ENCODE peak calls at places on chromosome 2, in seven cellular contexts. F is IMR-90, S is ovary, Y is breast epithelium, X is upper lobe of right lung, R is right lobe of liver, C is Panc1. U is an unnamed sample.

GRCh38 chr2:119247844-119248271 is 24.2 kb downstream of the STEAP3 start:
- DNase-seq in F (no peak), S (no peak), Y (no peak), X (peak; percentile 52), R (no peak), C (no peak), U (no peak)

GRCh38 chr2:25401307-25402021 is 59.7 kb upstream of the DNMT3A start:
- DNase-seq in F (no peak), S (no peak), Y (no peak), X (no peak), R (no peak), C (no peak), U (no peak)

GRCh38 chr2:172248381-172249173 is 145.9 kb upstream of the DLX2 start:
- DNase-seq in F (peak; percentile 63), S (no peak), Y (no peak), X (no peak), R (no peak), C (no peak), U (no peak)

GRCh38 chr2:192000196-192000990 is 153.5 kb upstream of the CAVIN2 start:
- DNase-seq in F (no peak), S (no peak), Y (no peak), X (no peak), R (no peak), C (no peak), U (no peak)

GRCh38 chr2:40103163-40103562 is 324.1 kb upstream of the THUMPD2 start:
- DNase-seq in F (peak; percentile 77), S (no peak), Y (no peak), X (no peak), R (no peak), C (no peak), U (no peak)

GRCh38 chr2:45681675-45682074 is 30.2 kb downstream of the PRKCE start:
- DNase-seq in F (peak; percentile 88), S (no peak), Y (no peak), X (no peak), R (peak; percentile 35), C (peak; percentile 86), U (peak; percentile 74)

GRCh38 chr2:60400462-60400861 is 153.0 kb downstream of the BCL11A start:
- DNase-seq in F (no peak), S (no peak), Y (no peak), X (no peak), R (no peak), C (no peak), U (no peak)

GRCh38 chr2:196244966-196245365 is 73.6 kb upstream of the STK17B start:
- DNase-seq in F (peak; percentile 60), S (no peak), Y (no peak), X (no peak), R (no peak), C (no peak), U (no peak)

GRCh38 chr2:191200910-191201309 is 44.3 kb upstream of the MYO1B start:
- DNase-seq in F (no peak), S (no peak), Y (no peak), X (no peak), R (no peak), C (no peak), U (no peak)

GRCh38 chr2:101305492-101306123 is 2.9 kb downstream of the RNF149 start:
- DNase-seq in F (peak; percentile 74), S (no peak), Y (no peak), X (no peak), R (no peak), C (no peak), U (no peak)

GRCh38 chr2:161915121-161915520 is 158.9 kb downstream of the DPP4 start:
- DNase-seq in F (no peak), S (no peak), Y (no peak), X (no peak), R (no peak), C (no peak), U (no peak)

GRCh38 chr2:234967874-234968208 is 16.0 kb downstream of the SH3BP4 start:
- DNase-seq in F (no peak), S (peak; percentile 8), Y (no peak), X (no peak), R (no peak), C (no peak), U (no peak)

GRCh38 chr2:96506907-96507240 is 1.7 kb upstream of the NEURL3 start:
- DNase-seq in F (no peak), S (no peak), Y (peak; percentile 3), X (no peak), R (no peak), C (no peak), U (no peak)

GRCh38 chr2:40428434-40428833 is 23.5 kb downstream of the SLC8A1 start:
- DNase-seq in F (peak; percentile 12), S (no peak), Y (no peak), X (no peak), R (no peak), C (no peak), U (no peak)

GRCh38 chr2:174403628-174404027 is 8.1 kb downstream of the SCRN3 start:
- DNase-seq in F (no peak), S (no peak), Y (no peak), X (no peak), R (no peak), C (no peak), U (no peak)

GRCh38 chr2:202406445-202406967 is 30.4 kb downstream of the BMPR2 start:
- DNase-seq in F (no peak), S (no peak), Y (no peak), X (no peak), R (no peak), C (no peak), U (no peak)

GRCh38 chr2:128636802-128637147 is 318.1 kb upstream of the HS6ST1 start:
- DNase-seq in F (no peak), S (no peak), Y (peak; percentile 17), X (peak; percentile 31), R (no peak), C (no peak), U (no peak)

GRCh38 chr2:47274054-47274779 is 119.1 kb upstream of the STPG4 start:
- DNase-seq in F (peak; percentile 94), S (no peak), Y (no peak), X (no peak), R (no peak), C (no peak), U (no peak)

GRCh38 chr2:221389909-221390308 is 182.2 kb downstream of the EPHA4 start:
- DNase-seq in F (no peak), S (no peak), Y (no peak), X (no peak), R (no peak), C (no peak), U (no peak)

GRCh38 chr2:39380525-39381150 is 56.4 kb downstream of the MAP4K3 start:
- DNase-seq in F (peak; percentile 45), S (no peak), Y (no peak), X (no peak), R (no peak), C (no peak), U (no peak)

GRCh38 chr2:147165682-147166081 is 679.1 kb upstream of the ACVR2A start:
- DNase-seq in F (no peak), S (no peak), Y (no peak), X (no peak), R (no peak), C (no peak), U (no peak)

GRCh38 chr2:43436431-43436830 is 159.4 kb downstream of the THADA start:
- DNase-seq in F (no peak), S (no peak), Y (no peak), X (no peak), R (no peak), C (no peak), U (no peak)

GRCh38 chr2:205609036-205609607 is 73.2 kb upstream of the NRP2 start:
- DNase-seq in F (peak; percentile 46), S (no peak), Y (no peak), X (no peak), R (no peak), C (no peak), U (no peak)

GRCh38 chr2:237269121-237269875 is 144.7 kb downstream of the COL6A3 start:
- DNase-seq in F (peak; percentile 44), S (no peak), Y (no peak), X (no peak), R (no peak), C (no peak), U (no peak)

DNA sequence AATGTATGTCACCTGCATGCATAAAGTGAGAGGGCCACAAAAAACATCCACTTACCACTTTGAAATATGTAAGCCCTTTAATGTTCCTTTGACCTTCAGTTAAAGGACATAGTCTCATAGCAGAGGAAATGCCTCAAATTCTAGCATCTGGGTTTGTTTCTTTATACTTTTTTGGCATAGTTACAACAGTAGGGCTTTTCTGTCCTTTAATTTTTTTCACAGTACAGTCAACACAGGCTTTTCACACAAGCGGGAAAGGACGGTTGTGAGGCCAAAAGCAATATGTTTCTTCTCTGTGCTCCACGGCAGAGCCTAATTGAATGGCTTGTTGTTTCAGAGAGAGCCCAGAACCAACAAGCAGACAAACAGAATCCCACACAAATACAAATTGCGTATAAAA is 57.6 kb downstream of the CRIM1 start:
- DNase-seq in F (peak; percentile 47), S (no peak), Y (no peak), X (no peak), R (no peak), C (no peak), U (no peak)
- H3K4me3 ChIP-seq in F (no peak overlapping the region), S (no peak overlapping the region), Y (no peak overlapping the region), X (no peak overlapping the region), R (no peak overlapping the region), C (no peak overlapping the region), U (no peak overlapping the region)

DNA sequence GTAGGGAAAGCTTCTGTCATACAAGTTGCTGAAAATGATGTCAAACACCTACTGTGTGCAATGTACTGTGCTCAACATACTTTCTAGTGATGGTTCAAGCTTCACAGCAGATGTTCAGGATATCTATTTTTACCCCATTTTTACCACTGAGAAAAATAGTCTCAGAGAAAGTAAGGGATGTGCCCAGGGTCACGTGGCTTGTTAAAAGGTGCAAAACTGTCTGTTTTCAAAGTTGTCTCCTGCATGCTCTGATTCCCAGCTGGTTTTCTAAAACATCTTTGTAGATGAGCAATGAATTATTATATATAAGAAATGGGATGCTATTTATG is 145.5 kb upstream of the LHCGR start:
- DNase-seq in F (no peak), S (no peak), Y (no peak), X (no peak), R (no peak), C (no peak), U (no peak)
- TF ChIP-seq CTCF in F (no peak), S (no peak), Y (no peak), X (no peak), R (no peak), C (no peak), U (no peak)

GRCh38 chr2:158723921-158724802 is 71.0 kb upstream of the DAPL1 start:
- DNase-seq in F (no peak), S (no peak), Y (peak; percentile 78), X (no peak), R (no peak), C (peak; percentile 30), U (no peak)
- H3K4me3 ChIP-seq in F (no peak overlapping the region), S (no peak overlapping the region), Y (no peak overlapping the region), X (no peak overlapping the region), R (no peak overlapping the region), C (peak overlapping the region; percentile 29), U (no peak overlapping the region)

DNA sequence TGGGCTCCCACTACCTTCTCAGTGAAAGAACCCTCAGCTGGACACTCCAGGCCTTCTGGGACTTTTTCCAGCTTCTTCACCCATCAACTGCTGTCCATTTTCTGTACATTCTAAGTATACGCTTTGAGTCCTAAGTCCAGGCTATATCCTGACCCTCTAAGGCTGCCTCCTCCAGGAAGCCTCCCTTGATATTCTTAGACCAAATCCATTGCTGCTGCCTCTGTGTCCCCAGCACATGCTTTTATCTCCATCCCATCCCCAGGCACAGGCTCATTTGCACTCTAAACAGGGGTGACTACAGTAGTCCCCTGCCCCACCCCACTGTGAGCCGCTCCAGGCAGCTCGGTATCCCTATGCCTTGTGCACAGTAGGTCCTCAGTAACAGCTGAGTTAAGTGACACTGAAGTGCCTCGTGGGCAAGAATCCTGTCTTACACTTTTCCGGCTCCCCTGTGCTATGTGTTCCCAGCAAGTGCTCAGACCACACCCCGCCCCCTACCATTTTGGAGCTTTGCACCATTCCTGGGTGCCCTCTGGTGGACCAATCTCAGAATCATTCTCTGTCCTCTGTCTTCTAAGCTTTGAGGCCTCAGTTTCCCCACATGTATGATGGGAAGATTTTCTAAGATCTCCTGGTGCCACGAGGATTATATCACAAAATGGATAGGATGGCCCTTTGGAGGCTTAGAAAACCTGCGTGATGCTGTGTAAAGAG is 34.9 kb downstream of the EMX1 start:
- DNase-seq in F (no peak), S (no peak), Y (no peak), X (no peak), R (no peak), C (no peak), U (no peak)
- TF ChIP-seq CTCF in F (peak; percentile 11), S (no peak), Y (no peak), X (no peak), R (no peak), C (no peak), U (no peak)